ENCODE peak calls at places on chromosomes 3 and 15, in ten cellular contexts. B, Y, S, E, I, L, U, K, H and V are unnamed samples.

GRCh38 chr3:98874602-98875249 is 26.8 kb downstream of the DCBLD2 start:
- DNase-seq in B (no peak), Y (no peak), S (no peak), E (no peak), I (no peak), L (no peak), U (no peak), K (no peak), H (no peak), V (peak; percentile 30)

GRCh38 chr3:60053518-60054265 is 1003.9 kb upstream of the CFAP20DC start:
- DNase-seq in B (no peak), Y (no peak), S (no peak), E (no peak), I (no peak), L (peak; percentile 18), U (no peak), K (no peak), H (no peak), V (no peak)

GRCh38 chr3:155019576-155019975 is 60.5 kb upstream of the MME start:
- DNase-seq in B (no peak), Y (no peak), S (no peak), E (no peak), I (no peak), L (peak; percentile 17), U (no peak), K (no peak), H (no peak), V (no peak)

GRCh38 chr3:171646357-171647133 is 163.7 kb downstream of the PLD1 start:
- DNase-seq in B (peak; percentile 23), Y (no peak), S (peak; percentile 34), E (no peak), I (peak; percentile 75), L (peak; percentile 69), U (no peak), K (no peak), H (no peak), V (peak; percentile 30)

GRCh38 chr3:190299969-190300368 is 22.3 kb downstream of the CLDN1 start:
- DNase-seq in B (no peak), Y (no peak), S (no peak), E (no peak), I (no peak), L (no peak), U (no peak), K (no peak), H (no peak), V (no peak)

GRCh38 chr3:119582178-119582577 is 2.9 kb downstream of the ADPRH start:
- DNase-seq in B (no peak), Y (no peak), S (no peak), E (no peak), I (no peak), L (no peak), U (no peak), K (no peak), H (no peak), V (no peak)

GRCh38 chr15:66180706-66181105 is 72.8 kb downstream of the MEGF11 start:
- DNase-seq in B (no peak), Y (no peak), S (no peak), E (no peak), I (no peak), L (no peak), U (no peak), K (no peak), H (no peak), V (no peak)

GRCh38 chr3:125229707-125230106 is 17.2 kb upstream of the SLC12A8 start:
- DNase-seq in B (no peak), Y (no peak), S (no peak), E (no peak), I (no peak), L (no peak), U (no peak), K (no peak), H (no peak), V (no peak)

GRCh38 chr15:80558631-80559319 is 136.3 kb upstream of the ABHD17C start:
- DNase-seq in B (no peak), Y (no peak), S (no peak), E (no peak), I (no peak), L (no peak), U (no peak), K (no peak), H (no peak), V (no peak)

GRCh38 chr15:60000824-60001641 is 3.1 kb upstream of the FOXB1 start:
- DNase-seq in B (no peak), Y (no peak), S (no peak), E (no peak), I (no peak), L (no peak), U (no peak), K (no peak), H (no peak), V (no peak)

GRCh38 chr15:80059786-80060489 is 462 bp downstream of the ZFAND6 start:
- DNase-seq in B (no peak), Y (peak; percentile 65), S (peak; percentile 83), E (peak; percentile 86), I (peak; percentile 35), L (peak; percentile 51), U (peak; percentile 37), K (peak; percentile 40), H (peak; percentile 66), V (no peak)

GRCh38 chr3:24521306-24522154 is 26.9 kb upstream of the THRB start:
- DNase-seq in B (no peak), Y (peak; percentile 15), S (peak; percentile 78), E (peak; percentile 86), I (peak; percentile 8), L (peak; percentile 35), U (no peak), K (no peak), H (no peak), V (no peak)

GRCh38 chr15:79376383-79376782 is 55.8 kb upstream of the MINAR1 start:
- DNase-seq in B (peak; percentile 6), Y (no peak), S (no peak), E (no peak), I (no peak), L (no peak), U (no peak), K (no peak), H (no peak), V (no peak)

GRCh38 chr3:114587973-114588372 is 294.1 kb downstream of the TIGIT start:
- DNase-seq in B (no peak), Y (no peak), S (no peak), E (no peak), I (no peak), L (no peak), U (no peak), K (no peak), H (no peak), V (no peak)

GRCh38 chr3:168157301-168157700 is 61.6 kb upstream of the GOLIM4 start:
- DNase-seq in B (no peak), Y (no peak), S (no peak), E (no peak), I (no peak), L (no peak), U (no peak), K (no peak), H (no peak), V (peak; percentile 72)

GRCh38 chr3:127588675-127589577 is 1.6 kb downstream of the TPRA1 start:
- DNase-seq in B (no peak), Y (no peak), S (no peak), E (no peak), I (no peak), L (peak; percentile 48), U (no peak), K (no peak), H (no peak), V (no peak)

GRCh38 chr3:197458179-197458707 is 97.5 kb downstream of the BDH1 start:
- DNase-seq in B (no peak), Y (no peak), S (no peak), E (peak; percentile 41), I (no peak), L (no peak), U (peak; percentile 10), K (no peak), H (no peak), V (no peak)

GRCh38 chr3:125148836-125149235 is 63.7 kb downstream of the SLC12A8 start:
- DNase-seq in B (no peak), Y (no peak), S (peak; percentile 62), E (peak; percentile 73), I (no peak), L (no peak), U (no peak), K (no peak), H (no peak), V (no peak)

GRCh38 chr3:36993326-36994283 is at the start of gene MLH1:
- DNase-seq in B (peak; percentile 100), Y (no peak), S (peak; percentile 95), E (peak; percentile 97), I (no peak), L (peak; percentile 100), U (peak; percentile 88), K (no peak), H (peak; percentile 56), V (peak; percentile 100)

GRCh38 chr15:91941871-91942270 is 88.4 kb downstream of the SLCO3A1 start:
- DNase-seq in B (no peak), Y (no peak), S (no peak), E (no peak), I (no peak), L (peak; percentile 25), U (no peak), K (no peak), H (no peak), V (no peak)

GRCh38 chr3:120683213-120683612 is 1.2 kb upstream of the HGD start:
- DNase-seq in B (no peak), Y (no peak), S (no peak), E (no peak), I (no peak), L (no peak), U (no peak), K (no peak), H (no peak), V (no peak)

GRCh38 chr3:117868766-117869165 is 1159.2 kb downstream of the TUSC7 start:
- DNase-seq in B (no peak), Y (no peak), S (no peak), E (no peak), I (no peak), L (peak; percentile 16), U (no peak), K (no peak), H (no peak), V (no peak)